ENCODE peak calls at places on chromosomes 7 and 10, in four cellular contexts. P, L, C and F are unnamed samples.

GRCh38 chr7:32531402-32531801 is 36.1 kb downstream of the AVL9 start:
- DNase-seq in P (no peak), L (no peak), C (no peak), F (no peak)

GRCh38 chr10:79981673-79982485 is 33.0 kb upstream of the SFTPD start:
- DNase-seq in P (peak), L (peak), C (peak), F (peak)

GRCh38 chr7:113200281-113200680 is 81.9 kb upstream of the SMIM30 start:
- DNase-seq in P (no peak), L (peak), C (no peak), F (peak)

GRCh38 chr10:29495366-29495765 is 139.4 kb downstream of the SVIL start:
- DNase-seq in P (no peak), L (no peak), C (no peak), F (no peak)

GRCh38 chr7:145978769-145979168 is 137.8 kb upstream of the CNTNAP2 start:
- DNase-seq in P (no peak), L (no peak), C (peak), F (no peak)

GRCh38 chr7:50981743-50982142 is 199.0 kb upstream of the GRB10 start:
- DNase-seq in P (no peak), L (no peak), C (no peak), F (no peak)

GRCh38 chr10:30454744-30455498 is 20.9 kb downstream of the MAP3K8 start:
- DNase-seq in P (no peak), L (peak), C (no peak), F (peak)

GRCh38 chr7:128728608-128729007 is 10.6 kb upstream of the CALU start:
- DNase-seq in P (no peak), L (peak), C (no peak), F (peak)

GRCh38 chr10:97083228-97083860 is 102.4 kb downstream of the SLIT1 start:
- DNase-seq in P (no peak), L (no peak), C (no peak), F (no peak)

GRCh38 chr7:79608005-79608404 is 154.5 kb upstream of the MAGI2 start:
- DNase-seq in P (no peak), L (no peak), C (no peak), F (no peak)

GRCh38 chr10:78045856-78046255 is 12.2 kb downstream of the RPS24 start:
- DNase-seq in P (no peak), L (no peak), C (no peak), F (no peak)

GRCh38 chr10:24618401-24618800 is 105.3 kb downstream of the ARHGAP21 start:
- DNase-seq in P (no peak), L (no peak), C (no peak), F (no peak)

GRCh38 chr7:147245274-147245673 is 1128.7 kb downstream of the CNTNAP2 start:
- DNase-seq in P (no peak), L (peak), C (peak), F (peak)

GRCh38 chr7:4806983-4807625 is 31.7 kb downstream of the AP5Z1 start:
- DNase-seq in P (no peak), L (no peak), C (no peak), F (no peak)

GRCh38 chr7:157021071-157021891 is 10.8 kb upstream of the MNX1 start:
- DNase-seq in P (no peak), L (no peak), C (no peak), F (no peak)

GRCh38 chr7:21300692-21301091 is 127.2 kb upstream of the SP4 start:
- DNase-seq in P (no peak), L (no peak), C (no peak), F (no peak)

GRCh38 chr10:52400564-52400963 is 86.5 kb downstream of the DKK1 start:
- DNase-seq in P (no peak), L (peak), C (no peak), F (peak)

GRCh38 chr10:131896403-131896802 is 4.4 kb upstream of the PPP2R2D start:
- DNase-seq in P (no peak), L (no peak), C (no peak), F (no peak)

GRCh38 chr7:155694846-155695245 is 50.4 kb downstream of the RBM33 start:
- DNase-seq in P (no peak), L (peak), C (no peak), F (peak)

GRCh38 chr10:86932674-86933073 is 24.7 kb downstream of the MMRN2 start:
- DNase-seq in P (no peak), L (no peak), C (no peak), F (no peak)

GRCh38 chr10:35448687-35449662 is 112.7 kb downstream of the CCNY start:
- DNase-seq in P (peak), L (peak), C (no peak), F (no peak)

GRCh38 chr10:13994932-13995331 is 335.8 kb downstream of the FRMD4A start:
- DNase-seq in P (no peak), L (no peak), C (no peak), F (no peak)

GRCh38 chr7:19108985-19109946 is 8.2 kb downstream of the TWIST1 start:
- DNase-seq in P (no peak), L (no peak), C (no peak), F (no peak)

GRCh38 chr7:94975316-94975715 is 67.9 kb downstream of the PPP1R9A start:
- DNase-seq in P (no peak), L (peak), C (no peak), F (peak)